ENCODE peak calls at places on chromosomes 2 and 18, in four cellular contexts. One of them, this sample, is unnamed.

GRCh38 chr2:96188821-96189526 is 19.7 kb downstream of the STARD7 start:
- DNase-seq in GM23248: peak
- DNase-seq in kidney epithelial cell: no peak
- DNase-seq in cardiac muscle cell: no peak
- DNase-seq in this sample: no peak

GRCh38 chr2:67671464-67672450 is 274.6 kb downstream of the ETAA1 start:
- DNase-seq in GM23248: no peak
- DNase-seq in kidney epithelial cell: no peak
- DNase-seq in cardiac muscle cell: no peak
- DNase-seq in this sample: no peak

GRCh38 chr18:78972930-78973331 is 6.7 kb upstream of the SALL3 start:
- DNase-seq in GM23248: no peak
- DNase-seq in kidney epithelial cell: no peak
- DNase-seq in cardiac muscle cell: no peak
- DNase-seq in this sample: no peak

GRCh38 chr2:206531996-206532543 is 88.7 kb downstream of the ADAM23 start:
- DNase-seq in GM23248: peak
- DNase-seq in kidney epithelial cell: no peak
- DNase-seq in cardiac muscle cell: no peak
- DNase-seq in this sample: no peak

GRCh38 chr2:176873403-176873802 is 339.2 kb upstream of the HNRNPA3 start:
- DNase-seq in GM23248: peak
- DNase-seq in kidney epithelial cell: no peak
- DNase-seq in cardiac muscle cell: no peak
- DNase-seq in this sample: no peak

GRCh38 chr18:68520406-68521075 is 194.4 kb downstream of the TMX3 start:
- DNase-seq in GM23248: peak
- DNase-seq in kidney epithelial cell: peak
- DNase-seq in cardiac muscle cell: peak
- DNase-seq in this sample: no peak

GRCh38 chr2:231554748-231555545 is 24.7 kb upstream of the NMUR1 start:
- DNase-seq in GM23248: peak
- DNase-seq in kidney epithelial cell: no peak
- DNase-seq in cardiac muscle cell: peak
- DNase-seq in this sample: no peak

GRCh38 chr18:3451989-3452749 is 2.2 kb downstream of the TGIF1 start:
- DNase-seq in GM23248: peak
- DNase-seq in kidney epithelial cell: no peak
- DNase-seq in cardiac muscle cell: peak
- DNase-seq in this sample: no peak

GRCh38 chr2:221120643-221121042 is 451.5 kb downstream of the EPHA4 start:
- DNase-seq in GM23248: no peak
- DNase-seq in kidney epithelial cell: no peak
- DNase-seq in cardiac muscle cell: no peak
- DNase-seq in this sample: no peak

GRCh38 chr2:129936334-129936934 is 43.0 kb upstream of the RAB6C start:
- DNase-seq in GM23248: peak
- DNase-seq in kidney epithelial cell: no peak
- DNase-seq in cardiac muscle cell: peak
- DNase-seq in this sample: no peak

GRCh38 chr2:11100976-11101375 is 54.3 kb upstream of the SLC66A3 start:
- DNase-seq in GM23248: no peak
- DNase-seq in kidney epithelial cell: no peak
- DNase-seq in cardiac muscle cell: no peak
- DNase-seq in this sample: no peak

GRCh38 chr18:23226386-23226785 is 91.1 kb downstream of the CABLES1 start:
- DNase-seq in GM23248: peak
- DNase-seq in kidney epithelial cell: no peak
- DNase-seq in cardiac muscle cell: peak
- DNase-seq in this sample: no peak

GRCh38 chr2:205748660-205749059 is 66.4 kb downstream of the NRP2 start:
- DNase-seq in GM23248: peak
- DNase-seq in kidney epithelial cell: peak
- DNase-seq in cardiac muscle cell: no peak
- DNase-seq in this sample: no peak

GRCh38 chr2:33363599-33364300 is 112.7 kb upstream of the RASGRP3 start:
- DNase-seq in GM23248: no peak
- DNase-seq in kidney epithelial cell: no peak
- DNase-seq in cardiac muscle cell: peak
- DNase-seq in this sample: no peak

GRCh38 chr18:48472610-48473009 is 63.4 kb upstream of the ZBTB7C start:
- DNase-seq in GM23248: peak
- DNase-seq in kidney epithelial cell: no peak
- DNase-seq in cardiac muscle cell: peak
- DNase-seq in this sample: no peak

GRCh38 chr2:207792244-207792785 is 22.6 kb upstream of the FZD5 start:
- DNase-seq in GM23248: peak
- DNase-seq in kidney epithelial cell: peak
- DNase-seq in cardiac muscle cell: peak
- DNase-seq in this sample: no peak

GRCh38 chr18:37861981-37862380 is 296.4 kb upstream of the CELF4 start:
- DNase-seq in GM23248: no peak
- DNase-seq in kidney epithelial cell: no peak
- DNase-seq in cardiac muscle cell: no peak
- DNase-seq in this sample: no peak

GRCh38 chr2:218291318-218291933 is 877 bp downstream of the TMBIM1 start:
- DNase-seq in GM23248: peak
- DNase-seq in kidney epithelial cell: no peak
- DNase-seq in cardiac muscle cell: peak
- DNase-seq in this sample: no peak

GRCh38 chr18:21669736-21670135 is 34.8 kb downstream of the ABHD3 start:
- DNase-seq in GM23248: no peak
- DNase-seq in kidney epithelial cell: no peak
- DNase-seq in cardiac muscle cell: peak
- DNase-seq in this sample: no peak

GRCh38 chr2:202113571-202114142 is 40.6 kb downstream of the KIAA2012 start:
- DNase-seq in GM23248: peak
- DNase-seq in kidney epithelial cell: no peak
- DNase-seq in cardiac muscle cell: no peak
- DNase-seq in this sample: no peak

GRCh38 chr2:129904532-129905446 is 74.7 kb upstream of the RAB6C start:
- DNase-seq in GM23248: no peak
- DNase-seq in kidney epithelial cell: no peak
- DNase-seq in cardiac muscle cell: no peak
- DNase-seq in this sample: no peak

GRCh38 chr2:68925298-68925885 is 27.3 kb downstream of the GKN2 start:
- DNase-seq in GM23248: peak
- DNase-seq in kidney epithelial cell: no peak
- DNase-seq in cardiac muscle cell: peak
- DNase-seq in this sample: peak

GRCh38 chr2:20624884-20625485 is 25.9 kb downstream of the HS1BP3 start:
- DNase-seq in GM23248: no peak
- DNase-seq in kidney epithelial cell: no peak
- DNase-seq in cardiac muscle cell: no peak
- DNase-seq in this sample: no peak

GRCh38 chr2:178863856-178864620 is 56.8 kb upstream of the TTN start:
- DNase-seq in GM23248: peak
- DNase-seq in kidney epithelial cell: no peak
- DNase-seq in cardiac muscle cell: peak
- DNase-seq in this sample: no peak

GRCh38 chr2:98419977-98420725 is 24.5 kb upstream of the INPP4A start:
- DNase-seq in GM23248: peak
- DNase-seq in kidney epithelial cell: no peak
- DNase-seq in cardiac muscle cell: peak
- DNase-seq in this sample: no peak

GRCh38 chr2:219592721-219593120 is 4.9 kb upstream of the STK11IP start:
- DNase-seq in GM23248: no peak
- DNase-seq in kidney epithelial cell: no peak
- DNase-seq in cardiac muscle cell: no peak
- DNase-seq in this sample: no peak

GRCh38 chr2:50922506-50922905 is 109.4 kb downstream of the NRXN1 start:
- DNase-seq in GM23248: no peak
- DNase-seq in kidney epithelial cell: no peak
- DNase-seq in cardiac muscle cell: no peak
- DNase-seq in this sample: no peak

GRCh38 chr18:10320848-10321247 is 133.6 kb upstream of the APCDD1 start:
- DNase-seq in GM23248: peak
- DNase-seq in kidney epithelial cell: no peak
- DNase-seq in cardiac muscle cell: peak
- DNase-seq in this sample: no peak

GRCh38 chr2:40740419-40740818 is 288.5 kb upstream of the SLC8A1 start:
- DNase-seq in GM23248: no peak
- DNase-seq in kidney epithelial cell: no peak
- DNase-seq in cardiac muscle cell: peak
- DNase-seq in this sample: no peak

GRCh38 chr18:46360841-46361240 is 256.7 kb downstream of the HAUS1 start:
- DNase-seq in GM23248: no peak
- DNase-seq in kidney epithelial cell: no peak
- DNase-seq in cardiac muscle cell: no peak
- DNase-seq in this sample: no peak

GRCh38 chr2:10499911-10500521 is 51.9 kb upstream of the ODC1 start:
- DNase-seq in GM23248: no peak
- DNase-seq in kidney epithelial cell: no peak
- DNase-seq in cardiac muscle cell: no peak
- DNase-seq in this sample: no peak

GRCh38 chr2:101327863-101328394 is 19.4 kb upstream of the RNF149 start:
- DNase-seq in GM23248: no peak
- DNase-seq in kidney epithelial cell: no peak
- DNase-seq in cardiac muscle cell: no peak
- DNase-seq in this sample: no peak

GRCh38 chr2:173184031-173185004 is 108.7 kb downstream of the MAP3K20 start:
- DNase-seq in GM23248: peak
- DNase-seq in kidney epithelial cell: peak
- DNase-seq in cardiac muscle cell: peak
- DNase-seq in this sample: no peak

GRCh38 chr2:239186516-239186915 is 214.3 kb downstream of the HDAC4 start:
- DNase-seq in GM23248: no peak
- DNase-seq in kidney epithelial cell: no peak
- DNase-seq in cardiac muscle cell: no peak
- DNase-seq in this sample: no peak

DNA sequence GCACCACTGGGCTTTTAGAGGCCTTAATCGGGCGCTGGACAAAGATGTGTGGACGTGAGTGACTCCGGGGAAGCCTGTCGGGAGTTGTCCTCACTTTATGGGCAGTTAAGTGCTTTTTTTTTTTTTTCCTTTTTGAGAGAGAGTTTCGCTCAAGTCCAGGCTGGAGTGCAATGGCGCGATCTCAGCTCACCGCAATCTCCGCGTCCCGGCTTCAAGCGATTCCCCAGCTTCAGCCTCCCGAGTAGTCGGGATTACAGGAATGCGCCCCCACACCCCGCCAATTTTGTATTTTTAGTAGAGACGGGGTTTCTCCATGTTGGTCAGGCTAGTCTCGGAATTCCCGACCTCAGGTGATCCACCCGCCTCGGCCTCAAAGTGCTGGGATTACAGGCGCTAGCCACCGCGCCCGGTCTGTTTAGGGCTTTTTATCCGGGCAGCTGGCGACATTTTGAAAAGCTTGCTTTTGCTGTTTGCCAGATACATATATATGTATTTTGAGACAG is 1.5 kb downstream of the MSH6 start:
- DNase-seq in GM23248: no peak
- DNase-seq in kidney epithelial cell: no peak
- DNase-seq in cardiac muscle cell: peak
- DNase-seq in this sample: no peak
- H3K4me3 ChIP-seq in GM23248: peak
- H3K4me3 ChIP-seq in kidney epithelial cell: peak
- H3K4me3 ChIP-seq in cardiac muscle cell: peak
- H3K4me3 ChIP-seq in this sample: peak

DNA sequence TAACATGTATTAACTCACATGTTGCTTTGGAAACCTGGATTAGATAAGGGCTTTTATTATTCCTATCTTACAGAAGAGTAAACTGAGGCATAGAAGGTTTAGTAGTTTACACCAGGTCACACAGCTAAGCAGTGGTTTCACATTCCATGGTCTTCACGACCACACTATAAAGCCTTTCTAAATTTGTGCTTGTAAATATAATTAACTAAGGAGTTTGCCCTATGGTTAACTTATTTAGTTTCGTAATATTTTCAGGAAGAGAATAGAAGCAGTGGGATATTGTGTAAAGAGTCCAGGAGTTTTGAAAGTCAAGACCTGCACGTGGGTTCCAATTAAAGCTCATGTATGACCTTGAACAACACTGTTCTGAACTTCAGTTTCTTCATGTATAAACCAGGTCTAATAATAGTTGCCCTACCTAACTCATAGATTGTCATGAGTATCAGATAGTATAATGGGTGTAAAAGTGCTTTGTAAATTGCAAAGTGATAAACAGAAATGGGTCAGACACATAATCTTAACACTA is 19.5 kb upstream of the SOS1 start:
- DNase-seq in GM23248: no peak
- DNase-seq in kidney epithelial cell: no peak
- DNase-seq in cardiac muscle cell: no peak
- DNase-seq in this sample: no peak
- H3K4me3 ChIP-seq in GM23248: no peak
- H3K4me3 ChIP-seq in kidney epithelial cell: no peak
- H3K4me3 ChIP-seq in cardiac muscle cell: no peak
- H3K4me3 ChIP-seq in this sample: peak

GRCh38 chr2:24495451-24495850 is 4.4 kb downstream of the NCOA1 start:
- DNase-seq in GM23248: no peak
- DNase-seq in kidney epithelial cell: no peak
- DNase-seq in cardiac muscle cell: no peak
- DNase-seq in this sample: no peak
- H3K4me3 ChIP-seq in GM23248: no peak
- H3K4me3 ChIP-seq in kidney epithelial cell: no peak
- H3K4me3 ChIP-seq in cardiac muscle cell: no peak
- H3K4me3 ChIP-seq in this sample: no peak

DNA sequence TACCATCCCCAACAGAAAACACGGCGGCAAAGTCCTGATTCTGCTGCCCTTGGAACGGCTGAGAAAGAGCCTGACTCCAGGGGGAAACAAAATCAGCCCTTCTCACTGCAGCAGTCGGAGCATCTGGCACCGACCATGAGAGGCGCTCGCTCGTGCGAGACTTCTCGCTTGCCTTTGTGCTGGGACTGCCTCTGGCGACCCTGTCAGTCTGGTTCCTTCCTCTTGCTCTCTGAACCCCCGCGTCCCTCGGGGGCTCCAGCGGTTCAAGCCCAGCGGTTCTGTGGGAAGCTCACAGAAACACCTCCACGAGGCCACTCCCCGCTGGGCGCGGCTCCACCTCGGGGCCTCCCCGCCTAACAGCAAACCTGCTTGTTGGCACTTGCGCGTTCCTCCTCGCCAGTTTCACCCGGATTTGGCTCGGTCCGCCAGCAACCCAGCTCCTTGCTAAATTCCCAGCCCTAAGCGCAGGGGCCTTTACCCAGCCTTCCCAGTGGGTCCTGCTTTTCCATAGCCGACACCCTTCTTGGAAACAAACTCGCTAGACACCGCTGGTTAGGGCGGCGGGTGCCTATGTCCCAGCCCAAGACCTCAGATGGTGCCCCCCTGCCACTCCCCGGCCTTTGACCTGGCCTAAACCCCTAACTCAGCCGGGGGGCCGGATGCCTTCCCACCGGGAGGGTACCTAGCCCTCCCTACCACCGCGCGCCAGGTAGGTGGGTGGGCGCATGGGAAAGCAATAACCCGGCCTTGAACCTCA is 2.2 kb downstream of the RND3 start:
- DNase-seq in GM23248: peak
- DNase-seq in kidney epithelial cell: no peak
- DNase-seq in cardiac muscle cell: peak
- DNase-seq in this sample: no peak
- H3K4me3 ChIP-seq in GM23248: peak
- H3K4me3 ChIP-seq in kidney epithelial cell: peak
- H3K4me3 ChIP-seq in cardiac muscle cell: peak
- H3K4me3 ChIP-seq in this sample: peak

GRCh38 chr18:32258148-32258547 is 68.3 kb downstream of the MEP1B start:
- DNase-seq in GM23248: no peak
- DNase-seq in kidney epithelial cell: no peak
- DNase-seq in cardiac muscle cell: no peak
- DNase-seq in this sample: no peak
- H3K4me3 ChIP-seq in GM23248: no peak
- H3K4me3 ChIP-seq in kidney epithelial cell: no peak
- H3K4me3 ChIP-seq in cardiac muscle cell: no peak
- H3K4me3 ChIP-seq in this sample: no peak

GRCh38 chr2:199064201-199064600 is 393.5 kb downstream of the SATB2 start:
- DNase-seq in GM23248: no peak
- DNase-seq in kidney epithelial cell: no peak
- DNase-seq in cardiac muscle cell: no peak
- DNase-seq in this sample: no peak
- H3K4me3 ChIP-seq in GM23248: no peak
- H3K4me3 ChIP-seq in kidney epithelial cell: no peak
- H3K4me3 ChIP-seq in cardiac muscle cell: no peak
- H3K4me3 ChIP-seq in this sample: no peak